ENCODE peak calls at places on chromosomes 13 and 19, in four cellular contexts. C, K, S and P are unnamed samples.

GRCh38 chr13:110173247-110173818 is 133.6 kb downstream of the COL4A1 start:
- DNase-seq in K (no peak), C (no peak), S (no peak), P (no peak)

GRCh38 chr13:99908129-99908805 is 63.3 kb downstream of the ZIC5 start:
- DNase-seq in K (no peak), S (no peak), C (no peak), P (no peak)

GRCh38 chr13:67438465-67438864 is 208.3 kb upstream of the PCDH9 start:
- DNase-seq in C (no peak), K (no peak), S (no peak), P (no peak)

GRCh38 chr13:98315902-98316301 is 138.8 kb upstream of the RNF113B start:
- DNase-seq in K (no peak), S (no peak), C (no peak), P (no peak)

GRCh38 chr19:13060964-13061927 is 41.4 kb downstream of the LYL1 start:
- DNase-seq in S (peak), K (no peak), C (peak), P (no peak)

GRCh38 chr19:37007587-37008220 is 70.5 kb upstream of the ZNF420 start:
- DNase-seq in K (no peak), S (no peak), C (peak), P (no peak)

GRCh38 chr19:38430931-38431330 is 2.6 kb upstream of the RYR1 start:
- DNase-seq in K (no peak), C (no peak), S (no peak), P (no peak)

GRCh38 chr13:51168623-51169022 is 53.6 kb upstream of the FAM124A start:
- DNase-seq in S (peak), K (no peak), C (no peak), P (no peak)